ENCODE peak calls at places on chromosomes 6 and 20, in seven cellular contexts. X is NCI-H774; T is activated naive CD8-positive, alpha-beta T cell treated with anti-CD3 and anti-CD28 coated beads, Interleukin-2, amount 50 U/mL, for 24 hours; U is fibroblast of lung; K is GM18507; B is immature natural killer cell; R is mesenteric fat pad. J is an unnamed sample.

GRCh38 chr20:23266530-23267398 is 83.8 kb upstream of the NXT1 start:
- DNase-seq in B (no peak), R (no peak), U (no peak), X (no peak), T (no peak), K (no peak), J (no peak)

GRCh38 chr20:48760403-48760889 is 67.4 kb downstream of the PREX1 start:
- DNase-seq in R (no peak), B (peak; percentile 88), K (no peak), X (no peak), U (no peak), T (peak; percentile 68), J (no peak)

GRCh38 chr6:158086706-158087518 is 81.2 kb downstream of the SERAC1 start:
- DNase-seq in T (no peak), R (no peak), U (peak; percentile 36), B (no peak), K (no peak), X (no peak), J (no peak)

GRCh38 chr6:139429559-139430150 is 55.2 kb upstream of the CITED2 start:
- DNase-seq in K (no peak), R (no peak), X (no peak), B (no peak), U (no peak), T (no peak), J (no peak)

GRCh38 chr6:109021870-109022269 is 72.8 kb downstream of the SESN1 start:
- DNase-seq in X (no peak), B (no peak), U (no peak), R (no peak), T (no peak), K (no peak), J (no peak)

GRCh38 chr6:108676555-108676954 is 115.8 kb downstream of the FOXO3 start:
- DNase-seq in X (no peak), K (no peak), B (no peak), T (no peak), U (no peak), R (no peak), J (no peak)

GRCh38 chr6:72748759-72749158 is 126.9 kb downstream of the KCNQ5 start:
- DNase-seq in B (no peak), K (no peak), R (no peak), X (no peak), T (peak; percentile 41), U (peak; percentile 77), J (no peak)

GRCh38 chr6:25337004-25337403 is 57.8 kb downstream of the CARMIL1 start:
- DNase-seq in X (no peak), K (no peak), U (peak; percentile 54), B (no peak), T (no peak), R (no peak), J (no peak)

GRCh38 chr20:48784273-48784641 is 43.5 kb downstream of the PREX1 start:
- DNase-seq in B (no peak), X (no peak), K (no peak), U (no peak), T (no peak), R (no peak), J (no peak)

GRCh38 chr6:138931660-138932059 is 56.4 kb downstream of the REPS1 start:
- DNase-seq in B (no peak), X (no peak), R (no peak), T (no peak), K (no peak), U (no peak), J (no peak)

GRCh38 chr6:81762132-81762531 is 9.7 kb upstream of the TENT5A start:
- DNase-seq in R (no peak), X (no peak), K (no peak), T (no peak), U (peak; percentile 35), B (no peak), J (no peak)

GRCh38 chr6:10529231-10529801 is 8.2 kb downstream of the GCNT2 start:
- DNase-seq in K (no peak), U (no peak), X (no peak), R (no peak), T (no peak), B (no peak), J (no peak)

GRCh38 chr6:49668083-49668511 is 31.5 kb upstream of the RHAG start:
- DNase-seq in X (no peak), U (no peak), R (no peak), T (no peak), B (no peak), K (no peak), J (peak; percentile 97)

GRCh38 chr20:14142171-14142570 is 146.9 kb downstream of the MACROD2 start:
- DNase-seq in K (peak; percentile 4), R (no peak), U (peak; percentile 39), B (no peak), X (peak; percentile 72), T (no peak), J (peak; percentile 18)

GRCh38 chr20:21509597-21510331 is 4.1 kb downstream of the NKX2-2 start:
- DNase-seq in K (no peak), X (no peak), B (no peak), R (no peak), T (peak; percentile 11), U (peak; percentile 27), J (no peak)

GRCh38 chr20:44433751-44434538 is 41.7 kb upstream of the TTPAL start:
- DNase-seq in R (no peak), U (no peak), X (no peak), B (no peak), T (no peak), K (no peak), J (no peak)

GRCh38 chr6:54099201-54099600 is 12.0 kb upstream of the MLIP start:
- DNase-seq in R (no peak), K (no peak), U (no peak), X (no peak), T (no peak), B (no peak), J (no peak)

GRCh38 chr6:55445648-55446204 is 118.5 kb downstream of the GFRAL start:
- DNase-seq in U (peak; percentile 68), X (peak; percentile 7), K (no peak), T (no peak), B (no peak), R (no peak), J (no peak)

GRCh38 chr6:144585217-144585814 is 300.2 kb downstream of the UTRN start:
- DNase-seq in B (no peak), U (peak; percentile 71), K (no peak), R (no peak), X (peak; percentile 70), T (no peak), J (no peak)

GRCh38 chr20:5845686-5846651 is 95.8 kb downstream of the SHLD1 start:
- DNase-seq in R (no peak), B (no peak), U (peak; percentile 73), T (no peak), X (no peak), K (no peak), J (no peak)

GRCh38 chr20:40687384-40688128 is 1.5 kb downstream of the MAFB start:
- DNase-seq in X (no peak), U (peak; percentile 34), R (peak; percentile 92), T (no peak), K (no peak), B (no peak), J (peak; percentile 90)

GRCh38 chr6:29792123-29793035 is 35.2 kb upstream of the HLA-G start:
- DNase-seq in R (peak; percentile 93), T (peak; percentile 72), K (no peak), U (no peak), B (peak; percentile 59), X (no peak), J (no peak)

GRCh38 chr6:134400941-134401340 is 83.0 kb upstream of the SGK1 start:
- DNase-seq in U (no peak), T (no peak), X (no peak), K (no peak), R (no peak), B (no peak), J (no peak)

GRCh38 chr6:31247813-31248212 is 24.1 kb downstream of the HLA-C start:
- DNase-seq in U (no peak), X (no peak), K (no peak), T (no peak), B (no peak), R (no peak), J (no peak)

GRCh38 chr20:17530716-17531536 is at the start of gene BFSP1:
- DNase-seq in K (no peak), B (peak; percentile 43), R (no peak), U (peak; percentile 58), T (peak; percentile 52), X (peak; percentile 54), J (peak; percentile 55)

GRCh38 chr6:122553697-122554096 is 56.5 kb upstream of the PKIB start:
- DNase-seq in B (no peak), K (no peak), T (no peak), R (no peak), U (no peak), X (peak; percentile 40), J (no peak)

GRCh38 chr6:33073431-33073871 is at the start of gene HLA-DPA1:
- DNase-seq in U (no peak), T (peak; percentile 43), K (peak; percentile 72), X (no peak), B (peak; percentile 55), R (no peak), J (peak; percentile 67)

GRCh38 chr6:160837146-160837545 is 135.1 kb downstream of the PLG start:
- DNase-seq in K (no peak), B (no peak), R (no peak), U (no peak), T (no peak), X (no peak), J (no peak)

GRCh38 chr6:110053395-110054240 is 75.5 kb downstream of the GPR6 start:
- DNase-seq in T (no peak), U (peak; percentile 69), X (peak; percentile 64), K (no peak), B (no peak), R (no peak), J (peak; percentile 39)

GRCh38 chr20:51687071-51687470 is 81.1 kb downstream of the ATP9A start:
- DNase-seq in R (peak; percentile 69), X (no peak), K (no peak), T (no peak), B (no peak), U (peak; percentile 75), J (no peak)

GRCh38 chr20:53926428-53927028 is 143.9 kb downstream of the BCAS1 start:
- DNase-seq in B (no peak), X (peak; percentile 4), R (no peak), T (no peak), U (peak; percentile 65), K (no peak), J (no peak)

GRCh38 chr20:32823078-32823477 is 3.3 kb downstream of the MAPRE1 start:
- DNase-seq in B (no peak), K (no peak), X (no peak), R (no peak), U (peak; percentile 82), T (peak; percentile 33), J (peak; percentile 18)

GRCh38 chr20:4225778-4226177 is 210.4 kb upstream of the RNF24 start:
- DNase-seq in K (no peak), X (no peak), R (no peak), T (no peak), B (no peak), U (peak; percentile 97), J (no peak)

GRCh38 chr20:37596890-37597539 is 69.3 kb upstream of the BLCAP start:
- DNase-seq in B (no peak), U (no peak), R (no peak), K (no peak), X (no peak), T (no peak), J (no peak)

GRCh38 chr20:4091332-4092135 is 76.2 kb upstream of the RNF24 start:
- DNase-seq in B (no peak), U (peak; percentile 73), X (no peak), R (no peak), K (no peak), T (peak; percentile 61), J (peak; percentile 73)

GRCh38 chr6:147689398-147689797 is 180.9 kb downstream of the SAMD5 start:
- DNase-seq in K (no peak), R (no peak), B (no peak), U (no peak), T (no peak), X (no peak), J (no peak)